ENCODE peak calls at places on chromosomes 11 and 22, in five cellular contexts. D, N, V, R and S are unnamed samples.

GRCh38 chr11:112715091-112715490 is 246.1 kb upstream of the NCAM1 start:
- DNase-seq in D (no peak), N (no peak), V (no peak), R (no peak), S (no peak)

GRCh38 chr11:107928767-107929507 is 689 bp downstream of the RAB39A start:
- DNase-seq in D (no peak), N (peak; percentile 4), V (no peak), R (no peak), S (peak; percentile 65)

GRCh38 chr22:36977401-36977861 is 41.8 kb downstream of the TST start:
- DNase-seq in D (peak; percentile 28), N (peak; percentile 72), V (peak; percentile 79), R (peak; percentile 41), S (peak; percentile 94)

GRCh38 chr11:102111787-102112653 is 1.8 kb downstream of the YAP1 start:
- DNase-seq in D (no peak), N (peak; percentile 89), V (no peak), R (peak; percentile 97), S (no peak)

GRCh38 chr11:124050770-124051169 is 9.6 kb upstream of the OR10G7 start:
- DNase-seq in D (no peak), N (no peak), V (no peak), R (no peak), S (no peak)

GRCh38 chr11:74409633-74410032 is 11.4 kb upstream of the PGM2L1 start:
- DNase-seq in D (no peak), N (no peak), V (no peak), R (no peak), S (no peak)

GRCh38 chr11:79033833-79034232 is 407.0 kb downstream of the TENM4 start:
- DNase-seq in D (no peak), N (no peak), V (no peak), R (no peak), S (no peak)

GRCh38 chr22:24134090-24134846 is 47.0 kb upstream of the SUSD2 start:
- DNase-seq in D (no peak), N (no peak), V (peak; percentile 8), R (no peak), S (peak; percentile 34)

GRCh38 chr11:61267437-61267841 is 26.5 kb downstream of the PGA5 start:
- DNase-seq in D (no peak), N (no peak), V (peak; percentile 78), R (peak; percentile 66), S (no peak)

DNA sequence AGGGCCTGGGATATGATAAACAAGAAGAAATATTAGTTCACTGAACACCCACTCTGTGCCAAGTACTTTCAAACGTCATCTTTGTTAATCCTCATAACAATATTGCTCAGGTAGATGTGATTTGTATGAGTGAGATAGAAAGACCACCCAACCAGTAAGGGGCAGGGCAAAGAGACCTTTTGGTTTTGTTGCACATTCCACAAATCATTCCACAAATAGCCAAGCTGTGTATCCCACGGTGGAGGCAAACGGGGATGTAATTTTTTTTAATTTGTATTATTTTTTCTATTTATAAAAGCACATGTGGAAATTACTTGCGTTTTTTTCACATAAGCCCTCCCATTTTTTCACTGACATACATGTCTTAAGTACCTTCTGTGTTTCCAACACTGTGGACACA is 29.0 kb downstream of the LAYN start:
- DNase-seq in D (no peak), N (no peak), V (no peak), R (no peak), S (no peak)
- TF ChIP-seq JUNB in D (no peak), N (no peak), V (no peak), R (no peak), S (no peak)

GRCh38 chr11:23903044-23903704 is 593.7 kb upstream of the LUZP2 start:
- DNase-seq in D (no peak), N (peak; percentile 60), V (no peak), R (peak; percentile 4), S (no peak)

GRCh38 chr11:23897453-23898289 is 599.2 kb upstream of the LUZP2 start:
- DNase-seq in D (no peak), N (peak; percentile 1), V (no peak), R (no peak), S (no peak)
- TF ChIP-seq JUNB in D (no peak), N (no peak), V (no peak), R (no peak), S (no peak)

DNA sequence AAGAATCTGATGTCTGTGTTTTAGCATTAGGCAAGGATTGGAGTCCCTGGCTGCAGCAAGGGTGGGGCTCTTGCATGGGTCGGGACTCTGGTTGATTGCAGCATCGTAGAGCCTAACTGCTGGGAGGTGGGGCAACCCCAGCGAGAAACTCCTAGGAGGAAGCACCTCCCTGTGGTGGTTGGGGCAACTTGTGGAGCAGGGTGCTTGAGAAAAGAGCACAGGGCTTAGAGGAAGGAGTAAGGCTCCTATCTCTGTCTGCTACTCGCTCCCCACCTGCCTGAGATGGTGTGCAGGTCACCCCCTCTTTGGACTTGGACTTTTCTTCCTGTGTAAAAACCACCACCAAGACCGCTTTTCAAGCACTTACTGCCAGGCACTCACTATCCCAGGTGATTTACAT is 15.6 kb downstream of the SREBF2 start:
- DNase-seq in D (no peak), N (peak; percentile 35), V (peak; percentile 53), R (no peak), S (peak; percentile 44)
- TF ChIP-seq JUNB in D (no peak), N (no peak), V (no peak), R (no peak), S (no peak)

GRCh38 chr11:82676483-82677094 is 57.1 kb downstream of the FAM181B start:
- DNase-seq in D (no peak), N (no peak), V (peak; percentile 8), R (peak; percentile 4), S (peak; percentile 34)
- TF ChIP-seq JUNB in D (no peak), N (no peak), V (no peak), R (no peak), S (no peak)

DNA sequence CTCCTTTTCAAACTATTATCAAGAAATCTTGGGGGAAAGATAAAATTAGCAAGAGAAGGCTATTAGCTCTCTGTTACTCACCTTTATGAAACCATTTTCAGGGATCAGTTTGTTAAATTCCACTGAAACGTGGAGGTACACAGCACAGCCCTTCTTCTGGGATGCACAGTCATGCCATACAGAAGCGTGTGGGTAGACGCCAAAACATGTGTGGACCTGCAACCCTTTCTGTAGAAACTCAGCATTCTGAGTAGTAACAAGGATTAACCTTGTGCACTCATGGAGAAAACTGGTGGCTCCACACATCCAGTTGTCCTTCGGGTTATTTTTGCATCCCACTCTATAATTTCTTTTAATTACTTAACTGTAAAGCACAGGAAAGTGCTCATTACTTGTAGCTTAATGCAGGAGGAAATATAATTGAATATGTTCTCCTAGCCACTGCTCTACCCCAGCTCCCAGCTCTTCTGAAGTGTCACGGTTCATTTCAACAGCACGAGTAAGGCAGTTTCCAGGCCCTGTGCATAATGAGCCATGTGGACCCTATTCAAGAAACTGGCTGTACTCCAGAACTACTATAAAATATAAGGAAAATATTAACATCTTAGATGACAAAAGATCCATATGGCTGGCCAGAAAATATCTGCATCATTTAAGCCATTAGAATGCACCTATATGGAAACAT is 26.1 kb downstream of the BDNF start:
- DNase-seq in D (no peak), N (no peak), V (no peak), R (no peak), S (no peak)
- TF ChIP-seq JUNB in D (no peak), N (no peak), V (no peak), R (no peak), S (no peak)

DNA sequence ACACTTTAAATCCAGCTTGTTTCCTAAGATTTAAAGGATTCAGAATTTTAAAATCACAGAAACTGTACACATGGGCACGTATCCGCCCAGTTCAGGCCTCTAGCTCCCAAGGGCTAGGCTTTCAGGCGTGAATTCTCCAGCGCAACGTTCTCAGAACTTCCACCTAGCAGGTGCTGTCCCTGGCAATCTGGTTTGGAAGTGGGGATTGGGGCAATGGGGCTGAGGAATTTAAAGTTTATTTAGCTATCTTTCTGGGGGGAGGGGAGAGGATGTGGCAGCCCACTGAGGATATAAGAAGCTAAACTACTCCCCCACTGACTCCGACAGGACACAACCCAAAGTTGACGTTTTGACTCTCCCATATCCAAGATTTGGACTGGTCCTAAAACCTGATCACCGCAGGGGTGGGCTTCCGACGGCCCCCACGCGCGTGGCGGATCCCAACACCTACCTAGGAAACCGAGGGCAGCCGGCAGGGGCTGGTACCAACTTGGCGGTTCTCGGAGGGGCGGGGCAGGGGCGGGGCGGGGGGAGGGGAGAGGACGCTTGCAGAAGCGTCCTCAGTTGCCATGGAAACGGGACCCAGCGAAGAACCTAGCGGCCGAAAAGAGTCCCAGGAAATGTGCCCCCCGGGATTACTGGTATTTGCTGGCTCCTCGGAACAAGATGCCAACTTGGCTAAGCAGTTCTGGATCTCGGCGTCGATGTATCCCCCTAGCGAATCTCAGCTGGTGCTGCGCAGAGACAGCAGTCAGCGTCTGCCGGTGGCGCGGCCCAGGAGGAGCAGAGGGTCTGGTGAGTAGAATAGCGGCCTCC is at the start of gene HOATZ:
- DNase-seq in D (no peak), N (no peak), V (peak; percentile 22), R (no peak), S (peak; percentile 95)
- TF ChIP-seq JUNB in D (no peak), N (no peak), V (no peak), R (no peak), S (no peak)